ENCODE peak calls at places on chromosomes 2 and 18, in four cellular contexts. One of them, this sample, is unnamed.
A peak's percentile ranks its signal among the peaks of the same experiment; 100 is the strongest.

GRCh38 chr2:170258382-170258781 is 80.4 kb downstream of the MYO3B start:
- DNase-seq in naive B cell: no peak
- DNase-seq in activated naive CD8-positive, alpha-beta T cell treated with anti-CD3 and anti-CD28 coated beads for 36 hours: no peak
- DNase-seq in stimulated activated CD4-positive, alpha-beta T cell treated with anti-CD3 and anti-CD28 coated beads, Interleukin-1b, Interleukin-23, amount 100 ng/mL, for 1 hour: no peak
- DNase-seq in this sample: no peak

GRCh38 chr2:109527846-109528705 is 85.7 kb downstream of the SEPTIN10 start:
- DNase-seq in naive B cell: no peak
- DNase-seq in stimulated activated CD4-positive, alpha-beta T cell treated with anti-CD3 and anti-CD28 coated beads, Interleukin-1b, Interleukin-23, amount 100 ng/mL, for 1 hour: no peak
- DNase-seq in activated naive CD8-positive, alpha-beta T cell treated with anti-CD3 and anti-CD28 coated beads for 36 hours: no peak
- DNase-seq in this sample: no peak

GRCh38 chr2:147483293-147483669 is 361.5 kb upstream of the ACVR2A start:
- DNase-seq in stimulated activated CD4-positive, alpha-beta T cell treated with anti-CD3 and anti-CD28 coated beads, Interleukin-1b, Interleukin-23, amount 100 ng/mL, for 1 hour: no peak
- DNase-seq in activated naive CD8-positive, alpha-beta T cell treated with anti-CD3 and anti-CD28 coated beads for 36 hours: no peak
- DNase-seq in naive B cell: no peak
- DNase-seq in this sample: no peak

GRCh38 chr2:66440692-66441091 is 5.8 kb downstream of the MEIS1 start:
- DNase-seq in stimulated activated CD4-positive, alpha-beta T cell treated with anti-CD3 and anti-CD28 coated beads, Interleukin-1b, Interleukin-23, amount 100 ng/mL, for 1 hour: no peak
- DNase-seq in activated naive CD8-positive, alpha-beta T cell treated with anti-CD3 and anti-CD28 coated beads for 36 hours: no peak
- DNase-seq in naive B cell: no peak
- DNase-seq in this sample: no peak

GRCh38 chr2:188986839-188987238 is 12.7 kb downstream of the COL3A1 start:
- DNase-seq in activated naive CD8-positive, alpha-beta T cell treated with anti-CD3 and anti-CD28 coated beads for 36 hours: no peak
- DNase-seq in naive B cell: no peak
- DNase-seq in stimulated activated CD4-positive, alpha-beta T cell treated with anti-CD3 and anti-CD28 coated beads, Interleukin-1b, Interleukin-23, amount 100 ng/mL, for 1 hour: no peak
- DNase-seq in this sample: no peak

GRCh38 chr2:12797815-12798214 is 81.1 kb downstream of the TRIB2 start:
- DNase-seq in activated naive CD8-positive, alpha-beta T cell treated with anti-CD3 and anti-CD28 coated beads for 36 hours: no peak
- DNase-seq in naive B cell: no peak
- DNase-seq in stimulated activated CD4-positive, alpha-beta T cell treated with anti-CD3 and anti-CD28 coated beads, Interleukin-1b, Interleukin-23, amount 100 ng/mL, for 1 hour: no peak
- DNase-seq in this sample: no peak

GRCh38 chr2:166170356-166170755 is 42.5 kb upstream of the SCN1A start:
- DNase-seq in naive B cell: no peak
- DNase-seq in activated naive CD8-positive, alpha-beta T cell treated with anti-CD3 and anti-CD28 coated beads for 36 hours: no peak
- DNase-seq in stimulated activated CD4-positive, alpha-beta T cell treated with anti-CD3 and anti-CD28 coated beads, Interleukin-1b, Interleukin-23, amount 100 ng/mL, for 1 hour: no peak
- DNase-seq in this sample: peak; percentile 69

GRCh38 chr2:69716555-69717120 is 25.3 kb upstream of the ANXA4 start:
- DNase-seq in activated naive CD8-positive, alpha-beta T cell treated with anti-CD3 and anti-CD28 coated beads for 36 hours: no peak
- DNase-seq in stimulated activated CD4-positive, alpha-beta T cell treated with anti-CD3 and anti-CD28 coated beads, Interleukin-1b, Interleukin-23, amount 100 ng/mL, for 1 hour: no peak
- DNase-seq in naive B cell: no peak
- DNase-seq in this sample: no peak

GRCh38 chr18:31688601-31689000 is 4.2 kb upstream of the B4GALT6 start:
- DNase-seq in stimulated activated CD4-positive, alpha-beta T cell treated with anti-CD3 and anti-CD28 coated beads, Interleukin-1b, Interleukin-23, amount 100 ng/mL, for 1 hour: no peak
- DNase-seq in naive B cell: no peak
- DNase-seq in activated naive CD8-positive, alpha-beta T cell treated with anti-CD3 and anti-CD28 coated beads for 36 hours: no peak
- DNase-seq in this sample: no peak

GRCh38 chr2:237171895-237172294 is 86.2 kb downstream of the COPS8 start:
- DNase-seq in naive B cell: no peak
- DNase-seq in stimulated activated CD4-positive, alpha-beta T cell treated with anti-CD3 and anti-CD28 coated beads, Interleukin-1b, Interleukin-23, amount 100 ng/mL, for 1 hour: no peak
- DNase-seq in activated naive CD8-positive, alpha-beta T cell treated with anti-CD3 and anti-CD28 coated beads for 36 hours: no peak
- DNase-seq in this sample: no peak

GRCh38 chr2:182970486-182970885 is 67.8 kb downstream of the NCKAP1 start:
- DNase-seq in naive B cell: no peak
- DNase-seq in stimulated activated CD4-positive, alpha-beta T cell treated with anti-CD3 and anti-CD28 coated beads, Interleukin-1b, Interleukin-23, amount 100 ng/mL, for 1 hour: no peak
- DNase-seq in activated naive CD8-positive, alpha-beta T cell treated with anti-CD3 and anti-CD28 coated beads for 36 hours: no peak
- DNase-seq in this sample: no peak

GRCh38 chr2:75716406-75716805 is 5.7 kb upstream of the GCFC2 start:
- DNase-seq in stimulated activated CD4-positive, alpha-beta T cell treated with anti-CD3 and anti-CD28 coated beads, Interleukin-1b, Interleukin-23, amount 100 ng/mL, for 1 hour: no peak
- DNase-seq in activated naive CD8-positive, alpha-beta T cell treated with anti-CD3 and anti-CD28 coated beads for 36 hours: no peak
- DNase-seq in naive B cell: no peak
- DNase-seq in this sample: no peak

GRCh38 chr2:106575955-106576354 is 88.8 kb downstream of the CD8B2 start:
- DNase-seq in naive B cell: no peak
- DNase-seq in stimulated activated CD4-positive, alpha-beta T cell treated with anti-CD3 and anti-CD28 coated beads, Interleukin-1b, Interleukin-23, amount 100 ng/mL, for 1 hour: no peak
- DNase-seq in activated naive CD8-positive, alpha-beta T cell treated with anti-CD3 and anti-CD28 coated beads for 36 hours: no peak
- DNase-seq in this sample: no peak

GRCh38 chr18:61922435-61922834 is 29.6 kb upstream of the RNF152 start:
- DNase-seq in activated naive CD8-positive, alpha-beta T cell treated with anti-CD3 and anti-CD28 coated beads for 36 hours: no peak
- DNase-seq in stimulated activated CD4-positive, alpha-beta T cell treated with anti-CD3 and anti-CD28 coated beads, Interleukin-1b, Interleukin-23, amount 100 ng/mL, for 1 hour: no peak
- DNase-seq in naive B cell: no peak
- DNase-seq in this sample: no peak

GRCh38 chr2:176960736-176961135 is 251.9 kb upstream of the HNRNPA3 start:
- DNase-seq in stimulated activated CD4-positive, alpha-beta T cell treated with anti-CD3 and anti-CD28 coated beads, Interleukin-1b, Interleukin-23, amount 100 ng/mL, for 1 hour: no peak
- DNase-seq in naive B cell: no peak
- DNase-seq in activated naive CD8-positive, alpha-beta T cell treated with anti-CD3 and anti-CD28 coated beads for 36 hours: no peak
- DNase-seq in this sample: no peak

GRCh38 chr18:65938592-65939372 is 188.0 kb downstream of the CDH7 start:
- DNase-seq in naive B cell: no peak
- DNase-seq in stimulated activated CD4-positive, alpha-beta T cell treated with anti-CD3 and anti-CD28 coated beads, Interleukin-1b, Interleukin-23, amount 100 ng/mL, for 1 hour: no peak
- DNase-seq in activated naive CD8-positive, alpha-beta T cell treated with anti-CD3 and anti-CD28 coated beads for 36 hours: peak; percentile 3
- DNase-seq in this sample: no peak

GRCh38 chr2:151671198-151671597 is 63.1 kb downstream of the NEB start:
- DNase-seq in activated naive CD8-positive, alpha-beta T cell treated with anti-CD3 and anti-CD28 coated beads for 36 hours: no peak
- DNase-seq in naive B cell: no peak
- DNase-seq in stimulated activated CD4-positive, alpha-beta T cell treated with anti-CD3 and anti-CD28 coated beads, Interleukin-1b, Interleukin-23, amount 100 ng/mL, for 1 hour: no peak
- DNase-seq in this sample: no peak

GRCh38 chr2:46363535-46364170 is 66.4 kb downstream of the EPAS1 start:
- DNase-seq in activated naive CD8-positive, alpha-beta T cell treated with anti-CD3 and anti-CD28 coated beads for 36 hours: no peak
- DNase-seq in stimulated activated CD4-positive, alpha-beta T cell treated with anti-CD3 and anti-CD28 coated beads, Interleukin-1b, Interleukin-23, amount 100 ng/mL, for 1 hour: no peak
- DNase-seq in naive B cell: no peak
- DNase-seq in this sample: no peak

GRCh38 chr2:148603562-148603920 is 41.0 kb upstream of the EPC2 start:
- DNase-seq in naive B cell: no peak
- DNase-seq in stimulated activated CD4-positive, alpha-beta T cell treated with anti-CD3 and anti-CD28 coated beads, Interleukin-1b, Interleukin-23, amount 100 ng/mL, for 1 hour: no peak
- DNase-seq in activated naive CD8-positive, alpha-beta T cell treated with anti-CD3 and anti-CD28 coated beads for 36 hours: peak; percentile 22
- DNase-seq in this sample: no peak

GRCh38 chr2:180370476-180371205 is 363.5 kb upstream of the CWC22 start:
- DNase-seq in activated naive CD8-positive, alpha-beta T cell treated with anti-CD3 and anti-CD28 coated beads for 36 hours: no peak
- DNase-seq in stimulated activated CD4-positive, alpha-beta T cell treated with anti-CD3 and anti-CD28 coated beads, Interleukin-1b, Interleukin-23, amount 100 ng/mL, for 1 hour: no peak
- DNase-seq in naive B cell: no peak
- DNase-seq in this sample: no peak

GRCh38 chr2:120599064-120599463 is 136.6 kb upstream of the GLI2 start:
- DNase-seq in stimulated activated CD4-positive, alpha-beta T cell treated with anti-CD3 and anti-CD28 coated beads, Interleukin-1b, Interleukin-23, amount 100 ng/mL, for 1 hour: no peak
- DNase-seq in activated naive CD8-positive, alpha-beta T cell treated with anti-CD3 and anti-CD28 coated beads for 36 hours: no peak
- DNase-seq in naive B cell: no peak
- DNase-seq in this sample: no peak

GRCh38 chr18:1488957-1489356 is 584.3 kb downstream of the ADCYAP1 start:
- DNase-seq in activated naive CD8-positive, alpha-beta T cell treated with anti-CD3 and anti-CD28 coated beads for 36 hours: no peak
- DNase-seq in stimulated activated CD4-positive, alpha-beta T cell treated with anti-CD3 and anti-CD28 coated beads, Interleukin-1b, Interleukin-23, amount 100 ng/mL, for 1 hour: no peak
- DNase-seq in naive B cell: no peak
- DNase-seq in this sample: peak; percentile 92

GRCh38 chr18:26071725-26072124 is 18.7 kb downstream of the SS18 start:
- DNase-seq in stimulated activated CD4-positive, alpha-beta T cell treated with anti-CD3 and anti-CD28 coated beads, Interleukin-1b, Interleukin-23, amount 100 ng/mL, for 1 hour: no peak
- DNase-seq in activated naive CD8-positive, alpha-beta T cell treated with anti-CD3 and anti-CD28 coated beads for 36 hours: no peak
- DNase-seq in naive B cell: no peak
- DNase-seq in this sample: no peak